ENCODE peak calls at places on chromosomes 11 and 22, in ten cellular contexts. One of them, this sample, is unnamed.

GRCh38 chr22:36151006-36151595 is 9.5 kb downstream of the APOL3 start:
- DNase-seq in OCI-LY7: no peak
- DNase-seq in spleen: no peak
- DNase-seq in fibroblast of lung: peak
- DNase-seq in effector memory CD4-positive, alpha-beta T cell: no peak
- DNase-seq in CD4-positive, alpha-beta T cell: no peak
- DNase-seq in neural progenitor cell: no peak
- DNase-seq in CD8-positive, alpha-beta memory T cell: no peak
- DNase-seq in GM23248: peak
- DNase-seq in psoas muscle: no peak
- DNase-seq in this sample: no peak

GRCh38 chr11:35419713-35420333 is 465 bp upstream of the SLC1A2 start:
- DNase-seq in fibroblast of lung: no peak
- DNase-seq in CD8-positive, alpha-beta memory T cell: no peak
- DNase-seq in CD4-positive, alpha-beta T cell: no peak
- DNase-seq in psoas muscle: peak
- DNase-seq in spleen: no peak
- DNase-seq in GM23248: peak
- DNase-seq in effector memory CD4-positive, alpha-beta T cell: no peak
- DNase-seq in OCI-LY7: no peak
- DNase-seq in neural progenitor cell: peak
- DNase-seq in this sample: no peak

GRCh38 chr11:8732748-8733241 is 50.2 kb downstream of the RPL27A start:
- DNase-seq in CD4-positive, alpha-beta T cell: no peak
- DNase-seq in effector memory CD4-positive, alpha-beta T cell: no peak
- DNase-seq in psoas muscle: peak
- DNase-seq in CD8-positive, alpha-beta memory T cell: no peak
- DNase-seq in OCI-LY7: no peak
- DNase-seq in fibroblast of lung: peak
- DNase-seq in GM23248: peak
- DNase-seq in neural progenitor cell: no peak
- DNase-seq in spleen: peak
- DNase-seq in this sample: no peak

GRCh38 chr11:44625759-44626523 is 60.5 kb downstream of the CD82 start:
- DNase-seq in psoas muscle: no peak
- DNase-seq in CD4-positive, alpha-beta T cell: no peak
- DNase-seq in GM23248: no peak
- DNase-seq in fibroblast of lung: no peak
- DNase-seq in CD8-positive, alpha-beta memory T cell: no peak
- DNase-seq in effector memory CD4-positive, alpha-beta T cell: no peak
- DNase-seq in neural progenitor cell: no peak
- DNase-seq in OCI-LY7: no peak
- DNase-seq in spleen: peak
- DNase-seq in this sample: no peak

GRCh38 chr11:94153320-94153719 is 24.7 kb downstream of the PANX1 start:
- DNase-seq in psoas muscle: no peak
- DNase-seq in GM23248: no peak
- DNase-seq in fibroblast of lung: no peak
- DNase-seq in CD8-positive, alpha-beta memory T cell: no peak
- DNase-seq in CD4-positive, alpha-beta T cell: no peak
- DNase-seq in OCI-LY7: no peak
- DNase-seq in neural progenitor cell: no peak
- DNase-seq in spleen: no peak
- DNase-seq in effector memory CD4-positive, alpha-beta T cell: no peak
- DNase-seq in this sample: no peak

GRCh38 chr22:37234736-37235711 is 9.0 kb downstream of the RAC2 start:
- DNase-seq in effector memory CD4-positive, alpha-beta T cell: no peak
- DNase-seq in fibroblast of lung: no peak
- DNase-seq in GM23248: no peak
- DNase-seq in spleen: peak
- DNase-seq in OCI-LY7: peak
- DNase-seq in CD4-positive, alpha-beta T cell: no peak
- DNase-seq in neural progenitor cell: no peak
- DNase-seq in psoas muscle: peak
- DNase-seq in CD8-positive, alpha-beta memory T cell: no peak
- DNase-seq in this sample: no peak

GRCh38 chr11:118771481-118772278 is 19.3 kb downstream of the DDX6 start:
- DNase-seq in OCI-LY7: no peak
- DNase-seq in effector memory CD4-positive, alpha-beta T cell: no peak
- DNase-seq in spleen: no peak
- DNase-seq in GM23248: no peak
- DNase-seq in CD4-positive, alpha-beta T cell: no peak
- DNase-seq in CD8-positive, alpha-beta memory T cell: no peak
- DNase-seq in neural progenitor cell: no peak
- DNase-seq in psoas muscle: no peak
- DNase-seq in fibroblast of lung: no peak
- DNase-seq in this sample: no peak

GRCh38 chr11:2804189-2804588 is 81.4 kb downstream of the CDKN1C start:
- DNase-seq in GM23248: no peak
- DNase-seq in OCI-LY7: no peak
- DNase-seq in neural progenitor cell: no peak
- DNase-seq in effector memory CD4-positive, alpha-beta T cell: no peak
- DNase-seq in spleen: peak
- DNase-seq in CD4-positive, alpha-beta T cell: peak
- DNase-seq in CD8-positive, alpha-beta memory T cell: no peak
- DNase-seq in fibroblast of lung: no peak
- DNase-seq in psoas muscle: peak
- DNase-seq in this sample: no peak

GRCh38 chr11:122248939-122249338 is 132.9 kb upstream of the BLID start:
- DNase-seq in psoas muscle: no peak
- DNase-seq in effector memory CD4-positive, alpha-beta T cell: no peak
- DNase-seq in CD8-positive, alpha-beta memory T cell: no peak
- DNase-seq in OCI-LY7: no peak
- DNase-seq in fibroblast of lung: no peak
- DNase-seq in neural progenitor cell: no peak
- DNase-seq in CD4-positive, alpha-beta T cell: no peak
- DNase-seq in spleen: no peak
- DNase-seq in GM23248: no peak
- DNase-seq in this sample: no peak

GRCh38 chr11:89495951-89496350 is 4.8 kb upstream of the NOX4 start:
- DNase-seq in CD8-positive, alpha-beta memory T cell: no peak
- DNase-seq in effector memory CD4-positive, alpha-beta T cell: no peak
- DNase-seq in psoas muscle: peak
- DNase-seq in neural progenitor cell: peak
- DNase-seq in OCI-LY7: no peak
- DNase-seq in spleen: no peak
- DNase-seq in CD4-positive, alpha-beta T cell: no peak
- DNase-seq in fibroblast of lung: peak
- DNase-seq in GM23248: peak
- DNase-seq in this sample: no peak

GRCh38 chr22:21780259-21780658 is 44.7 kb upstream of the YPEL1 start:
- DNase-seq in fibroblast of lung: no peak
- DNase-seq in neural progenitor cell: no peak
- DNase-seq in CD4-positive, alpha-beta T cell: no peak
- DNase-seq in psoas muscle: no peak
- DNase-seq in CD8-positive, alpha-beta memory T cell: no peak
- DNase-seq in OCI-LY7: no peak
- DNase-seq in effector memory CD4-positive, alpha-beta T cell: no peak
- DNase-seq in spleen: no peak
- DNase-seq in GM23248: no peak
- DNase-seq in this sample: no peak

GRCh38 chr11:31487848-31488247 is 21.6 kb downstream of the IMMP1L start:
- DNase-seq in GM23248: peak
- DNase-seq in OCI-LY7: peak
- DNase-seq in CD8-positive, alpha-beta memory T cell: no peak
- DNase-seq in spleen: no peak
- DNase-seq in CD4-positive, alpha-beta T cell: no peak
- DNase-seq in neural progenitor cell: peak
- DNase-seq in psoas muscle: no peak
- DNase-seq in fibroblast of lung: peak
- DNase-seq in effector memory CD4-positive, alpha-beta T cell: no peak
- DNase-seq in this sample: no peak

GRCh38 chr22:27993774-27994350 is 74.8 kb upstream of the PITPNB start:
- DNase-seq in effector memory CD4-positive, alpha-beta T cell: no peak
- DNase-seq in OCI-LY7: no peak
- DNase-seq in spleen: peak
- DNase-seq in neural progenitor cell: no peak
- DNase-seq in fibroblast of lung: no peak
- DNase-seq in CD8-positive, alpha-beta memory T cell: no peak
- DNase-seq in psoas muscle: no peak
- DNase-seq in GM23248: no peak
- DNase-seq in CD4-positive, alpha-beta T cell: no peak
- DNase-seq in this sample: no peak

GRCh38 chr22:23826510-23827350 is 12.1 kb downstream of the DERL3 start:
- DNase-seq in fibroblast of lung: no peak
- DNase-seq in psoas muscle: peak
- DNase-seq in effector memory CD4-positive, alpha-beta T cell: no peak
- DNase-seq in OCI-LY7: no peak
- DNase-seq in CD4-positive, alpha-beta T cell: no peak
- DNase-seq in neural progenitor cell: peak
- DNase-seq in spleen: peak
- DNase-seq in CD8-positive, alpha-beta memory T cell: no peak
- DNase-seq in GM23248: peak
- DNase-seq in this sample: no peak
- H3K27ac ChIP-seq in fibroblast of lung: peak
- H3K27ac ChIP-seq in psoas muscle: peak
- H3K27ac ChIP-seq in effector memory CD4-positive, alpha-beta T cell: no peak
- H3K27ac ChIP-seq in OCI-LY7: peak
- H3K27ac ChIP-seq in CD4-positive, alpha-beta T cell: no peak
- H3K27ac ChIP-seq in neural progenitor cell: no peak
- H3K27ac ChIP-seq in spleen: no peak
- H3K27ac ChIP-seq in CD8-positive, alpha-beta memory T cell: no peak
- H3K27ac ChIP-seq in GM23248: peak
- H3K27ac ChIP-seq in this sample: no peak

GRCh38 chr11:45659031-45659817 is 6.2 kb downstream of the CHST1 start:
- DNase-seq in CD8-positive, alpha-beta memory T cell: no peak
- DNase-seq in spleen: peak
- DNase-seq in neural progenitor cell: no peak
- DNase-seq in effector memory CD4-positive, alpha-beta T cell: no peak
- DNase-seq in OCI-LY7: no peak
- DNase-seq in fibroblast of lung: no peak
- DNase-seq in GM23248: peak
- DNase-seq in psoas muscle: no peak
- DNase-seq in CD4-positive, alpha-beta T cell: no peak
- DNase-seq in this sample: no peak
- H3K27ac ChIP-seq in CD8-positive, alpha-beta memory T cell: no peak
- H3K27ac ChIP-seq in spleen: peak
- H3K27ac ChIP-seq in neural progenitor cell: no peak
- H3K27ac ChIP-seq in effector memory CD4-positive, alpha-beta T cell: no peak
- H3K27ac ChIP-seq in OCI-LY7: no peak
- H3K27ac ChIP-seq in fibroblast of lung: no peak
- H3K27ac ChIP-seq in GM23248: no peak
- H3K27ac ChIP-seq in psoas muscle: peak
- H3K27ac ChIP-seq in CD4-positive, alpha-beta T cell: no peak
- H3K27ac ChIP-seq in this sample: peak

GRCh38 chr11:59778122-59778521 is 22.9 kb downstream of the STX3 start:
- DNase-seq in psoas muscle: no peak
- DNase-seq in CD4-positive, alpha-beta T cell: no peak
- DNase-seq in OCI-LY7: no peak
- DNase-seq in neural progenitor cell: no peak
- DNase-seq in effector memory CD4-positive, alpha-beta T cell: no peak
- DNase-seq in spleen: no peak
- DNase-seq in CD8-positive, alpha-beta memory T cell: no peak
- DNase-seq in fibroblast of lung: no peak
- DNase-seq in GM23248: peak
- DNase-seq in this sample: no peak
- H3K27ac ChIP-seq in psoas muscle: no peak
- H3K27ac ChIP-seq in CD4-positive, alpha-beta T cell: no peak
- H3K27ac ChIP-seq in OCI-LY7: no peak
- H3K27ac ChIP-seq in neural progenitor cell: no peak
- H3K27ac ChIP-seq in effector memory CD4-positive, alpha-beta T cell: no peak
- H3K27ac ChIP-seq in spleen: no peak
- H3K27ac ChIP-seq in CD8-positive, alpha-beta memory T cell: no peak
- H3K27ac ChIP-seq in fibroblast of lung: no peak
- H3K27ac ChIP-seq in GM23248: no peak
- H3K27ac ChIP-seq in this sample: no peak

GRCh38 chr22:50307891-50308596 is 598 bp upstream of the PLXNB2 start:
- DNase-seq in effector memory CD4-positive, alpha-beta T cell: no peak
- DNase-seq in CD8-positive, alpha-beta memory T cell: no peak
- DNase-seq in neural progenitor cell: no peak
- DNase-seq in GM23248: peak
- DNase-seq in fibroblast of lung: no peak
- DNase-seq in psoas muscle: peak
- DNase-seq in CD4-positive, alpha-beta T cell: no peak
- DNase-seq in spleen: no peak
- DNase-seq in OCI-LY7: no peak
- DNase-seq in this sample: no peak
- H3K27ac ChIP-seq in effector memory CD4-positive, alpha-beta T cell: no peak
- H3K27ac ChIP-seq in CD8-positive, alpha-beta memory T cell: no peak
- H3K27ac ChIP-seq in neural progenitor cell: no peak
- H3K27ac ChIP-seq in GM23248: peak
- H3K27ac ChIP-seq in fibroblast of lung: no peak
- H3K27ac ChIP-seq in psoas muscle: peak
- H3K27ac ChIP-seq in CD4-positive, alpha-beta T cell: no peak
- H3K27ac ChIP-seq in spleen: peak
- H3K27ac ChIP-seq in OCI-LY7: peak
- H3K27ac ChIP-seq in this sample: peak

GRCh38 chr11:46414899-46415298 is 23.3 kb upstream of the CHRM4 start:
- DNase-seq in psoas muscle: no peak
- DNase-seq in CD8-positive, alpha-beta memory T cell: no peak
- DNase-seq in OCI-LY7: no peak
- DNase-seq in fibroblast of lung: no peak
- DNase-seq in effector memory CD4-positive, alpha-beta T cell: no peak
- DNase-seq in GM23248: no peak
- DNase-seq in neural progenitor cell: no peak
- DNase-seq in spleen: no peak
- DNase-seq in CD4-positive, alpha-beta T cell: no peak
- DNase-seq in this sample: no peak

GRCh38 chr11:46417711-46418110 is 26.1 kb upstream of the CHRM4 start:
- DNase-seq in spleen: no peak
- DNase-seq in CD4-positive, alpha-beta T cell: no peak
- DNase-seq in psoas muscle: no peak
- DNase-seq in fibroblast of lung: no peak
- DNase-seq in GM23248: no peak
- DNase-seq in OCI-LY7: no peak
- DNase-seq in effector memory CD4-positive, alpha-beta T cell: no peak
- DNase-seq in CD8-positive, alpha-beta memory T cell: no peak
- DNase-seq in neural progenitor cell: peak
- DNase-seq in this sample: no peak

GRCh38 chr11:46414466-46414796 is 22.9 kb upstream of the CHRM4 start:
- DNase-seq in neural progenitor cell: no peak
- DNase-seq in CD4-positive, alpha-beta T cell: no peak
- DNase-seq in effector memory CD4-positive, alpha-beta T cell: no peak
- DNase-seq in GM23248: no peak
- DNase-seq in CD8-positive, alpha-beta memory T cell: no peak
- DNase-seq in OCI-LY7: no peak
- DNase-seq in psoas muscle: no peak
- DNase-seq in spleen: no peak
- DNase-seq in fibroblast of lung: no peak
- DNase-seq in this sample: no peak

GRCh38 chr11:46418751-46419150 is 27.2 kb upstream of the CHRM4 start:
- DNase-seq in CD8-positive, alpha-beta memory T cell: no peak
- DNase-seq in OCI-LY7: no peak
- DNase-seq in CD4-positive, alpha-beta T cell: no peak
- DNase-seq in psoas muscle: no peak
- DNase-seq in effector memory CD4-positive, alpha-beta T cell: no peak
- DNase-seq in neural progenitor cell: peak
- DNase-seq in spleen: no peak
- DNase-seq in fibroblast of lung: no peak
- DNase-seq in GM23248: no peak
- DNase-seq in this sample: no peak

GRCh38 chr11:46416656-46417055 is 25.1 kb upstream of the CHRM4 start:
- DNase-seq in neural progenitor cell: no peak
- DNase-seq in psoas muscle: no peak
- DNase-seq in GM23248: no peak
- DNase-seq in spleen: no peak
- DNase-seq in OCI-LY7: no peak
- DNase-seq in CD4-positive, alpha-beta T cell: no peak
- DNase-seq in effector memory CD4-positive, alpha-beta T cell: no peak
- DNase-seq in CD8-positive, alpha-beta memory T cell: no peak
- DNase-seq in fibroblast of lung: no peak
- DNase-seq in this sample: no peak
- H3K27ac ChIP-seq in neural progenitor cell: no peak
- H3K27ac ChIP-seq in psoas muscle: no peak
- H3K27ac ChIP-seq in GM23248: no peak
- H3K27ac ChIP-seq in spleen: no peak
- H3K27ac ChIP-seq in OCI-LY7: no peak
- H3K27ac ChIP-seq in CD4-positive, alpha-beta T cell: no peak
- H3K27ac ChIP-seq in effector memory CD4-positive, alpha-beta T cell: no peak
- H3K27ac ChIP-seq in CD8-positive, alpha-beta memory T cell: no peak
- H3K27ac ChIP-seq in fibroblast of lung: no peak
- H3K27ac ChIP-seq in this sample: no peak